ENCODE peak calls at places on chromosome 6, in ten cellular contexts. V is A549, D is upper lobe of left lung, G is testis, O is ovary, N is sigmoid colon, Q is IMR-90, X is esophagus squamous epithelium, Y is stomach, Z is Peyer's patch. L is an unnamed sample.

GRCh38 chr6:44100088-44100550 is 27.1 kb downstream of the MRPL14 start:
- DNase-seq in V (peak), D (no peak), G (peak), O (no peak), N (no peak), Q (peak), X (no peak), Y (peak), Z (no peak), L (no peak)

GRCh38 chr6:161449521-161449920 is 175.7 kb upstream of the AGPAT4 start:
- DNase-seq in V (no peak), D (no peak), G (no peak), O (no peak), N (no peak), Q (no peak), X (no peak), Y (no peak), Z (no peak), L (no peak)

GRCh38 chr6:16432075-16433032 is 194.0 kb downstream of the GMPR start:
- DNase-seq in V (no peak), D (no peak), G (peak), O (peak), N (no peak), Q (peak), X (no peak), Y (peak), Z (no peak), L (no peak)

GRCh38 chr6:57222684-57223077 is 574 bp upstream of the RAB23 start:
- DNase-seq in V (no peak), D (no peak), G (no peak), O (no peak), N (no peak), Q (no peak), X (no peak), Y (no peak), Z (no peak), L (no peak)

GRCh38 chr6:1335367-1336037 is 23.6 kb downstream of the FOXQ1 start:
- DNase-seq in V (no peak), D (peak), G (no peak), O (no peak), N (no peak), Q (peak), X (no peak), Y (peak), Z (no peak), L (no peak)

GRCh38 chr6:148502083-148502772 is 159.6 kb downstream of the SASH1 start:
- DNase-seq in V (no peak), D (no peak), G (peak), O (no peak), N (peak), Q (peak), X (no peak), Y (no peak), Z (no peak), L (no peak)

GRCh38 chr6:163187201-163187600 is 227.3 kb upstream of the QKI start:
- DNase-seq in V (no peak), D (no peak), G (no peak), O (no peak), N (no peak), Q (no peak), X (no peak), Y (no peak), Z (no peak), L (no peak)

GRCh38 chr6:90369024-90369519 is 72.4 kb upstream of the BACH2 start:
- DNase-seq in V (peak), D (peak), G (peak), O (peak), N (peak), Q (peak), X (peak), Y (peak), Z (no peak), L (peak)

GRCh38 chr6:45665859-45666258 is 288.1 kb upstream of the SUPT3H start:
- DNase-seq in V (no peak), D (no peak), G (no peak), O (no peak), N (no peak), Q (no peak), X (no peak), Y (no peak), Z (no peak), L (no peak)

GRCh38 chr6:148508401-148509151 is 165.9 kb downstream of the SASH1 start:
- DNase-seq in V (no peak), D (no peak), G (no peak), O (no peak), N (no peak), Q (peak), X (no peak), Y (no peak), Z (no peak), L (no peak)

GRCh38 chr6:28587746-28588075 is 62.0 kb downstream of the GPX5 start:
- DNase-seq in V (no peak), D (no peak), G (no peak), O (no peak), N (no peak), Q (no peak), X (no peak), Y (no peak), Z (no peak), L (no peak)

GRCh38 chr6:28907394-28907793 is 16.4 kb downstream of the TRIM27 start:
- DNase-seq in V (no peak), D (peak), G (no peak), O (no peak), N (no peak), Q (peak), X (no peak), Y (no peak), Z (no peak), L (no peak)

GRCh38 chr6:168546173-168546572 is 105.2 kb downstream of the SMOC2 start:
- DNase-seq in V (no peak), D (no peak), G (peak), O (no peak), N (no peak), Q (no peak), X (no peak), Y (no peak), Z (no peak), L (no peak)

GRCh38 chr6:217048-217659 is 75.1 kb upstream of the DUSP22 start:
- DNase-seq in V (peak), D (no peak), G (peak), O (no peak), N (no peak), Q (no peak), X (no peak), Y (peak), Z (peak), L (no peak)

GRCh38 chr6:21666200-21666671 is 72.7 kb downstream of the SOX4 start:
- DNase-seq in V (no peak), D (no peak), G (no peak), O (peak), N (no peak), Q (no peak), X (no peak), Y (no peak), Z (no peak), L (no peak)

GRCh38 chr6:149261364-149261763 is 56.1 kb upstream of the TAB2 start:
- DNase-seq in V (no peak), D (no peak), G (no peak), O (no peak), N (no peak), Q (no peak), X (no peak), Y (no peak), Z (no peak), L (no peak)

GRCh38 chr6:162854734-162855191 is 127.0 kb downstream of the PACRG start:
- DNase-seq in V (no peak), D (no peak), G (peak), O (no peak), N (no peak), Q (no peak), X (no peak), Y (no peak), Z (no peak), L (no peak)

GRCh38 chr6:91412532-91412931 is 825.7 kb upstream of the MAP3K7 start:
- DNase-seq in V (no peak), D (no peak), G (no peak), O (no peak), N (no peak), Q (peak), X (no peak), Y (no peak), Z (no peak), L (no peak)

GRCh38 chr6:144064402-144064830 is 31.0 kb downstream of the SF3B5 start:
- DNase-seq in V (no peak), D (peak), G (peak), O (no peak), N (peak), Q (no peak), X (no peak), Y (peak), Z (peak), L (no peak)

GRCh38 chr6:82612475-82612874 is 248.9 kb downstream of the TPBG start:
- DNase-seq in V (no peak), D (no peak), G (no peak), O (no peak), N (no peak), Q (no peak), X (no peak), Y (no peak), Z (no peak), L (no peak)

GRCh38 chr6:106452628-106453027 is 92.1 kb downstream of the CRYBG1 start:
- DNase-seq in V (no peak), D (no peak), G (no peak), O (no peak), N (no peak), Q (no peak), X (no peak), Y (no peak), Z (no peak), L (no peak)

GRCh38 chr6:79413562-79414002 is 123.6 kb downstream of the LCA5 start:
- DNase-seq in V (no peak), D (no peak), G (no peak), O (no peak), N (no peak), Q (peak), X (no peak), Y (no peak), Z (no peak), L (no peak)

GRCh38 chr6:70586114-70586513 is 19.4 kb downstream of the SDHAF4 start:
- DNase-seq in V (no peak), D (no peak), G (no peak), O (no peak), N (no peak), Q (no peak), X (no peak), Y (no peak), Z (no peak), L (peak)

GRCh38 chr6:150038202-150038830 is 13.0 kb upstream of the RAET1L start:
- DNase-seq in V (no peak), D (no peak), G (no peak), O (no peak), N (no peak), Q (no peak), X (no peak), Y (no peak), Z (no peak), L (no peak)

GRCh38 chr6:24397631-24398030 is 5.1 kb upstream of the MRS2 start:
- DNase-seq in V (no peak), D (no peak), G (no peak), O (no peak), N (no peak), Q (no peak), X (no peak), Y (no peak), Z (no peak), L (no peak)

GRCh38 chr6:164243949-164244348 is 829.4 kb downstream of the QKI start:
- DNase-seq in V (no peak), D (no peak), G (no peak), O (no peak), N (no peak), Q (no peak), X (no peak), Y (no peak), Z (no peak), L (no peak)

GRCh38 chr6:159404296-159404695 is 235.1 kb downstream of the FNDC1 start:
- DNase-seq in V (no peak), D (no peak), G (no peak), O (no peak), N (no peak), Q (no peak), X (no peak), Y (no peak), Z (no peak), L (no peak)

GRCh38 chr6:30130887-30131862 is 4.8 kb upstream of the TRIM40 start:
- DNase-seq in V (peak), D (peak), G (peak), O (peak), N (peak), Q (peak), X (peak), Y (peak), Z (peak), L (peak)

GRCh38 chr6:156347251-156348049 is 429.7 kb upstream of the ARID1B start:
- DNase-seq in V (no peak), D (no peak), G (no peak), O (no peak), N (no peak), Q (peak), X (no peak), Y (no peak), Z (no peak), L (no peak)

GRCh38 chr6:123534264-123534663 is 102.5 kb downstream of the TRDN start:
- DNase-seq in V (no peak), D (no peak), G (no peak), O (no peak), N (no peak), Q (no peak), X (no peak), Y (no peak), Z (no peak), L (no peak)

GRCh38 chr6:123604067-123604466 is 32.7 kb downstream of the TRDN start:
- DNase-seq in V (no peak), D (no peak), G (peak), O (no peak), N (no peak), Q (no peak), X (no peak), Y (no peak), Z (no peak), L (no peak)

GRCh38 chr6:108113557-108114519 is 39.3 kb upstream of the OSTM1 start:
- DNase-seq in V (peak), D (no peak), G (peak), O (no peak), N (no peak), Q (peak), X (no peak), Y (no peak), Z (no peak), L (peak)

GRCh38 chr6:121520337-121521163 is 85.1 kb downstream of the GJA1 start:
- DNase-seq in V (peak), D (no peak), G (no peak), O (no peak), N (no peak), Q (peak), X (no peak), Y (no peak), Z (no peak), L (no peak)

DNA sequence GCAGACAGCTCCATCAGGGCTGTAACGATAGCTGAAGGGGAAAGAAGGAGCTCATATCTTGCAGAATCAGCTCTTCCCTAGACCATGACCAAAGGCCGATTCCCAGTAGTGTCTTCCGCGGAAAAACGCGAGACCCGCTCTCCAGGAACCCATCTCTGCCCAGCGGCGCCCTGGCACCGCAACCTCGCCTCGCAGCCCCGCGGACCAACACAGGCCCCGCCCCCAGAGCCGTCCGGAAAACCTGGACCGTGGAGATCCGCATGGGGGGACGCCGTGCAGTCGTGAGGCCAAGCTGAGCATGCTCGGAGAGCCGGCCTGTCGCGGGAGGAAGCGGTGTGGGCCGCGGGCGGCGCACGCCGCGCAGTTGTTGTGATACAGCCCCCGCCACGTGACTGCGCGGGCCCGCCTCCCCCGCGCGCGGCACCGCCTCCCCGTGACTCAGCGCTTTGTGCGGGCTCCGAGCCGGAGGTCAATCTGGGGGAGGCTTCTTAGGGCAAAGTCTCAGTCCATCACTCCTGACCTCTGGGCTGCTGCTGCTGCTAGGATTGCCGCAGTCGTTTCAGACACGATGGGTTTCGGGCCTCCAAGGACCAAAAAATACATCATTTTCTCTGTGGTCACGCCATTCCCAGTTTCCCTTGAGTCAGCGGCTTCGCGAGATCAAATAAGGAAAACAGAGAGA is 3.1 kb upstream of the GCLC start:
- DNase-seq in V (peak), D (peak), G (peak), O (peak), N (peak), Q (peak), X (peak), Y (peak), Z (peak), L (peak)
- TF ChIP-seq POLR2A in V (peak), D (no peak), G (no peak), O (peak), N (peak), Q (peak), X (no peak), Y (no peak), Z (peak), L (no peak)

GRCh38 chr6:110564703-110565421 is 88.4 kb upstream of the SLC22A16 start:
- DNase-seq in V (no peak), D (no peak), G (no peak), O (no peak), N (no peak), Q (no peak), X (no peak), Y (no peak), Z (no peak), L (no peak)

GRCh38 chr6:110563711-110564110 is 87.3 kb upstream of the SLC22A16 start:
- DNase-seq in V (no peak), D (no peak), G (no peak), O (no peak), N (no peak), Q (no peak), X (no peak), Y (no peak), Z (no peak), L (no peak)

GRCh38 chr6:110567957-110568696 is 91.7 kb upstream of the SLC22A16 start:
- DNase-seq in V (no peak), D (no peak), G (no peak), O (no peak), N (no peak), Q (no peak), X (no peak), Y (no peak), Z (peak), L (no peak)

GRCh38 chr6:110562316-110562915 is 86.0 kb upstream of the SLC22A16 start:
- DNase-seq in V (no peak), D (no peak), G (no peak), O (no peak), N (no peak), Q (no peak), X (no peak), Y (no peak), Z (no peak), L (no peak)

DNA sequence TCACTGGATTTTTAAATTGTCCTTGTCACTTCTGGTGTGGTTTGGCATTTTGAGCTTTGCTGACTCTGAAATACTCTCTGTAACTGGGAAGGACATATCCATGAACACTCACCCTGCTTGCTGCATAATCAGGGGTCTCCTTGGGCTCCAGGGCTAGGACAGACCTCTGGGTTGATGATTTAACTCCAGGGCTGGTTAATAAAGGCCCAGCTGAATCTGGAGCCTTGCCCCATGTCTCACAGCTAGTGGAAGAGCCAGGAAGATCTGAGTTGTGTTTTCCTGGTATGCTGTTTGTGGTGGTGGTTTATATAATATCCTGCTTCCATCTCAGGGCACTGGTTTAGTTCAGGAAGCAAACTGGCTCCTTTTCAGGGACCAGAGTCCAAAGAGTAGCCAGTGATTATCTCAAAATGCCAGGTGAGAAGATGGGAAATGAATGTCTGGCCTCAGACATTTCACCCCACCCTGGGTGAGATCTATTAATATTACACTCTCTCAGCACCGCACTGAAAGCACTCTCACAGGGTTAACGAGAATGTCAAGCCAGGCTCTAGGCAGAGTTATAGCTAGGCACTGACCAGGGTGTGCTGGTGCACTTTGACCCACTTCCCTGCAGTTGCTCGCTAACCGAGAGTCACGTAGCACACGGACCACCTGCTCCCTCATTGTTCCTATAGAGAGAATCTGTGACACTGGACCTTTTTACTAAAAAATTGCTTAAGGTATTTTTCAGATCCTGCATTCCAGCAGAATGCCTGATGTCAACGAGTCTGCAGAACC is 90.1 kb upstream of the SLC22A16 start:
- DNase-seq in V (no peak), D (no peak), G (no peak), O (no peak), N (no peak), Q (peak), X (no peak), Y (no peak), Z (no peak), L (no peak)
- TF ChIP-seq POLR2A in V (no peak), D (no peak), G (no peak), O (no peak), N (no peak), Q (no peak), X (no peak), Y (no peak), Z (no peak), L (no peak)

GRCh38 chr6:3337521-3338350 is 79.0 kb downstream of the PSMG4 start:
- DNase-seq in V (peak), D (no peak), G (no peak), O (no peak), N (no peak), Q (peak), X (no peak), Y (no peak), Z (no peak), L (no peak)
- TF ChIP-seq POLR2A in V (no peak), D (no peak), G (no peak), O (no peak), N (no peak), Q (no peak), X (no peak), Y (no peak), Z (no peak), L (no peak)

GRCh38 chr6:37176268-37177082 is 6.5 kb downstream of the PIM1 start:
- DNase-seq in V (no peak), D (no peak), G (no peak), O (no peak), N (no peak), Q (no peak), X (no peak), Y (no peak), Z (no peak), L (no peak)
- TF ChIP-seq POLR2A in V (no peak), D (no peak), G (no peak), O (no peak), N (no peak), Q (peak), X (no peak), Y (no peak), Z (no peak), L (no peak)